ENCODE peak calls at places on chromosomes 2 and 18, in seven cellular contexts. U is activated CD8-positive, alpha-beta T cell treated with anti-CD3 and anti-CD28 coated beads for 36 hours; T is mesothelial cell of epicardium; W is astrocyte of the spinal cord; P is brain microvascular endothelial cell; Z is A549; Y is left ventricle myocardium inferior. L is an unnamed sample.

GRCh38 chr2:212037062-212037461 is 501.5 kb downstream of the ERBB4 start:
- DNase-seq in U (no peak), T (no peak), W (no peak), P (no peak), Z (no peak), Y (no peak), L (no peak)

GRCh38 chr2:178282075-178282474 is 87.8 kb downstream of the OSBPL6 start:
- DNase-seq in U (no peak), T (no peak), W (peak), P (peak), Z (peak), Y (no peak), L (no peak)

GRCh38 chr2:148023861-148024260 is 3.0 kb downstream of the MBD5 start:
- DNase-seq in U (peak), T (no peak), W (no peak), P (no peak), Z (no peak), Y (no peak), L (no peak)

GRCh38 chr2:177187631-177188312 is 24.8 kb upstream of the HNRNPA3 start:
- DNase-seq in U (no peak), T (no peak), W (peak), P (peak), Z (no peak), Y (no peak), L (no peak)

GRCh38 chr2:27078267-27079194 is at the start of gene EMILIN1:
- DNase-seq in U (no peak), T (peak), W (peak), P (peak), Z (no peak), Y (peak), L (no peak)

GRCh38 chr2:65409045-65409444 is 23.4 kb downstream of the SPRED2 start:
- DNase-seq in U (no peak), T (no peak), W (no peak), P (no peak), Z (no peak), Y (no peak), L (no peak)

GRCh38 chr2:171522804-171523338 is 597 bp downstream of the CYBRD1 start:
- DNase-seq in U (peak), T (peak), W (no peak), P (no peak), Z (no peak), Y (peak), L (peak)

GRCh38 chr2:221500501-221501209 is 71.4 kb downstream of the EPHA4 start:
- DNase-seq in U (no peak), T (no peak), W (no peak), P (no peak), Z (no peak), Y (no peak), L (no peak)

GRCh38 chr2:14016289-14016955 is 616.1 kb upstream of the LRATD1 start:
- DNase-seq in U (no peak), T (no peak), W (peak), P (no peak), Z (no peak), Y (no peak), L (no peak)

GRCh38 chr2:60347781-60348180 is 205.7 kb downstream of the BCL11A start:
- DNase-seq in U (no peak), T (no peak), W (no peak), P (no peak), Z (no peak), Y (no peak), L (no peak)

GRCh38 chr18:48539406-48540328 is 836 bp downstream of the CTIF start:
- DNase-seq in U (peak), T (no peak), W (peak), P (peak), Z (peak), Y (peak), L (no peak)

GRCh38 chr2:12051831-12052230 is 305.4 kb downstream of the LPIN1 start:
- DNase-seq in U (no peak), T (no peak), W (peak), P (peak), Z (no peak), Y (no peak), L (no peak)

GRCh38 chr18:32773187-32773712 is 427 bp upstream of the KLHL14 start:
- DNase-seq in U (no peak), T (no peak), W (no peak), P (no peak), Z (no peak), Y (no peak), L (no peak)

GRCh38 chr2:43345391-43345813 is 119.0 kb upstream of the ZFP36L2 start:
- DNase-seq in U (no peak), T (no peak), W (peak), P (no peak), Z (no peak), Y (peak), L (no peak)

GRCh38 chr18:10095356-10095755 is 181.5 kb downstream of the VAPA start:
- DNase-seq in U (no peak), T (no peak), W (no peak), P (no peak), Z (no peak), Y (no peak), L (no peak)

GRCh38 chr2:27322301-27322765 is 564 bp downstream of the MPV17 start:
- DNase-seq in U (peak), T (no peak), W (no peak), P (no peak), Z (peak), Y (no peak), L (no peak)

GRCh38 chr2:203586696-203587095 is 51.6 kb upstream of the RAPH1 start:
- DNase-seq in U (no peak), T (no peak), W (no peak), P (no peak), Z (peak), Y (no peak), L (no peak)

GRCh38 chr2:186274936-186275575 is 211.0 kb upstream of the ZC3H15 start:
- DNase-seq in U (no peak), T (no peak), W (peak), P (peak), Z (peak), Y (no peak), L (no peak)

GRCh38 chr2:234626566-234627130 is 129.8 kb upstream of the ARL4C start:
- DNase-seq in U (no peak), T (no peak), W (no peak), P (no peak), Z (no peak), Y (no peak), L (no peak)

GRCh38 chr2:126696644-126697520 is 40.9 kb downstream of the GYPC start:
- DNase-seq in U (no peak), T (no peak), W (no peak), P (no peak), Z (no peak), Y (no peak), L (no peak)

GRCh38 chr2:38092196-38092902 is 16.4 kb upstream of the CYP1B1 start:
- DNase-seq in U (no peak), T (no peak), W (peak), P (peak), Z (peak), Y (peak), L (no peak)

GRCh38 chr18:40437517-40437916 is 1517.5 kb upstream of the PIK3C3 start:
- DNase-seq in U (no peak), T (no peak), W (no peak), P (no peak), Z (no peak), Y (peak), L (no peak)

GRCh38 chr2:200747668-200748618 is 63.8 kb upstream of the BZW1 start:
- DNase-seq in U (no peak), T (no peak), W (peak), P (peak), Z (peak), Y (no peak), L (no peak)

GRCh38 chr2:190723397-190724090 is 74.7 kb downstream of the NAB1 start:
- DNase-seq in U (no peak), T (no peak), W (no peak), P (no peak), Z (no peak), Y (no peak), L (no peak)

GRCh38 chr18:38297910-38298309 is 732.3 kb upstream of the CELF4 start:
- DNase-seq in U (no peak), T (no peak), W (no peak), P (no peak), Z (no peak), Y (no peak), L (no peak)

GRCh38 chr2:66903126-66903654 is 468.3 kb downstream of the MEIS1 start:
- DNase-seq in U (no peak), T (no peak), W (no peak), P (no peak), Z (no peak), Y (no peak), L (no peak)

GRCh38 chr18:39842042-39842791 is 2112.8 kb upstream of the PIK3C3 start:
- DNase-seq in U (no peak), T (no peak), W (no peak), P (no peak), Z (no peak), Y (no peak), L (no peak)

GRCh38 chr18:79556829-79557585 is 122.6 kb upstream of the CTDP1 start:
- DNase-seq in U (no peak), T (no peak), W (no peak), P (no peak), Z (peak), Y (no peak), L (peak)

DNA sequence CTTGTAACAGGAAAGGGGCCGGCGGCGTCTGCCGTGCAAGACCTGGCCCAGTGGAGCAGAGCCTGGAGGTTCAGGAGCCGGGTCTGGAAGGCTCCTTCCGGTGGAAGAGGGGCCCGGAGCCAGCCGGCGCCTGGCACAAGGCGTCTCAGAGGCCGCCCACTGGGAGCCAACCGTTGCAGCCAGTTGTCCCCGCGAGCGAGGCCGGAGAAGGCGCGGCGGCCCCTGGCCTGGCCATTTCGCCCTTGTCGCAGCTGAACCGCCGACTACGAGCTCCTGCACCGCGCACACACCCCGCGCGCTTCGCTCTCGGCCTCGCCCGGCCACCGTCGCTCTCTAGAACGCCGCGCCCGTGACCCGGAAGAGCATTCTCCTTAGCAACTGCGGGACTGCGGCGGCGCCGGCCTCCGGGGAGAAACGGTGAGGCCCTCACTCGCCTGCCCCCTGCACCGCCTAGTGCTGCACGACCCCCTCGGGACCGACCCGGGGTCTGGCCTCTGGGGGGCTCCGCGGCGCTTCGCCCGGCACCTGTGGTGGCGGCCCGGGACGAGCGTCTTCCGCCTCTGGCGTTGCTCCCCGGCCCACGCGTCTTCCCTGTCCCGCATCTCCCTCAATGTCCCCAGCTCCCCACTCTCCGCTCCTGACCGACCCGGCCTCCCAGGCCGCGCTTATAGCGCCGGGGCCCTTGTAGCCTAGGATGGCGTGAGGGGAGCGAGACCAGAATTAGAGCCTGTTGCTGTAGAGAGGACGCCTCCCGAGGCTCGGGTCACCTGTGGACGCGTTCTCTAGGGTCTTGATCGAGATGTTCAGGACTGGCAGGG is at the start of gene DIS3L2:
- DNase-seq in U (peak), T (peak), W (peak), P (peak), Z (peak), Y (peak), L (peak)
- TF ChIP-seq CTCF in U (no peak), T (no peak), W (no peak), P (no peak), Z (no peak), Y (no peak), L (no peak)

GRCh38 chr2:238174291-238174690 is 15.5 kb downstream of the ERFE start:
- DNase-seq in U (no peak), T (no peak), W (no peak), P (no peak), Z (no peak), Y (no peak), L (no peak)

GRCh38 chr2:238171575-238172187 is 12.9 kb downstream of the ERFE start:
- DNase-seq in U (no peak), T (no peak), W (no peak), P (no peak), Z (no peak), Y (no peak), L (peak)

GRCh38 chr2:238174701-238175100 is 15.9 kb downstream of the ERFE start:
- DNase-seq in U (no peak), T (no peak), W (no peak), P (no peak), Z (no peak), Y (no peak), L (no peak)

GRCh38 chr2:238172439-238172838 is 13.7 kb downstream of the ERFE start:
- DNase-seq in U (no peak), T (no peak), W (no peak), P (no peak), Z (no peak), Y (no peak), L (no peak)

DNA sequence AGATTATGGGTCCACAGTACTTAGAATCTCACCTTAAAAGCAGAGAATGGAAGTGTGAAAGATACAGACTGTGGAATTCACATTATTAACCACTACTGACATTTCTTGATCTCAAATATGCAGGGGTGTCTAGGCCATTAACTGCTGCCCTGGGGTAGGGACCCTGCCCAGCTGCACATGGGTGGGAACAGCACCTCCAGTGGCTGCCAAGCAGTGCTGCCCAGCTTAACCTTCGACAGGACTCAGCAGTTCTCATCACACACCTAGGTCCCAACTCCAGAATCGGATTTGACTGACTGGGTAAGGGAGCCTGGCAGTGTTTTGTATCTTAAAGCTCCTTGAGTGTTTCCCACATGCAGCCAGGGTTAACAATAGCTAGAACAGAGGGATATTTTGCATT is 14.9 kb downstream of the ERFE start:
- DNase-seq in U (no peak), T (no peak), W (no peak), P (no peak), Z (no peak), Y (no peak), L (no peak)
- TF ChIP-seq CTCF in U (peak), T (no peak), W (peak), P (peak), Z (no peak), Y (no peak), L (peak)

DNA sequence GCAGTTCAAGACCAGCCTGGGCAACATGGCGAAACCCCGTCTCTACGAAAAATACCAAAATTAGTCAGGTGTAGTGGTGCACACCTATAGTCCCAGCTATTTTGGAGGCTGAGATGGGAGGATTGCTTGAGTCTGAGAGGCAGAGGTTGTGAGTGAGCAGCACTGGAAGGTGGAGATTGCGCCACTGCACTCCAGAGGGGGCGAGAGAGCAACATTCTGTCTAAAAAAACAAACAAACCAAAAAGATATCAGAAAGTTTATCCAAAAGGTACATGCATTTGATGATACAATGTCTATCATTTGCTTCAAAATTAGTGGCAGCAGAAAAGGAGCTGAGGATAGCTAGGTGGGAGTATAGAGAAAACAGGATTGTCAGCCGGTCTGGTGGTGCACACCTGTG is 39.8 kb upstream of the CABLES1 start:
- DNase-seq in U (no peak), T (no peak), W (no peak), P (no peak), Z (no peak), Y (no peak), L (no peak)
- TF ChIP-seq CTCF in U (no peak), T (no peak), W (no peak), P (no peak), Z (peak), Y (no peak), L (peak)

DNA sequence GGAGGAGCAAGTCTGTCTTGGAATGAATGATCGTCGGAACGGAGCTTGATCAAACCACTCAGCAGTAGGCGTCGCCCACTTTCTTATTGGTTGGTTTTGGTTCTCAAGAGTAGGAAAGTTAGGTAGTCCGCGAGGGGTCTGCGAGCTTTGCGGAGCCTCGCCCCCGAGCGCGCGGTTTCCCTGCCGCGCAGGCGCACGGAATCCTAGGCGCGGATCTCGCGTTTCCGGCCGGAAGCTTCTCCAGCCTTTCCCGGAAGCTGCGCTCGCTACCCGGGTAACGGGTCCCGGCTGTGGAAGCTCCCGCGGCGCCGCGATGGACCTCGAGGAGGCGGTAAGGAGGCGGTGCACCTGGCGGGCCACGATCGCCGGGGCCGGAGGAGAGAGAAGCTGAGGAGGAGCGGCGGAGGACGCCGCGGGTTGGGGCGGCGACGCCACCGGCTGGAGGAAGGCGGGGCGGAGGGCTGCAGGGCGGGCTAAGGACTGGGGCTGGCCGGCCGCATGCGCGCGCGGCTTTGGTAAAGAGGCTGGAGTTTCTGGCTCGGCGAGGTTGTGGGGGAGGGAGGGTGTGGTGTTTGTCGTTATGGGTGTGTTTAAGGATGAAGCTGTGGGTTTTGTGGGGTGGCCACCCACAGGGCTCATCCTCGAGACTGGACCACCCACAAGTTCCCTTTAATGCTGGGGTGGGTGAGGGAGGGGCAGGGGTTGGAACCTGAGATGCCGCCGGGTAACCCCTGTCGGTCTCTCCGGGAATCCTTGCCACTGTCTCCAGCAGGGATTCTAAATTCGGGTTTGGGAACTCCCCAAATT is at the start of gene TAF1B:
- DNase-seq in U (peak), T (peak), W (peak), P (peak), Z (peak), Y (peak), L (peak)
- TF ChIP-seq CTCF in U (no peak), T (no peak), W (peak), P (peak), Z (no peak), Y (peak), L (peak)

DNA sequence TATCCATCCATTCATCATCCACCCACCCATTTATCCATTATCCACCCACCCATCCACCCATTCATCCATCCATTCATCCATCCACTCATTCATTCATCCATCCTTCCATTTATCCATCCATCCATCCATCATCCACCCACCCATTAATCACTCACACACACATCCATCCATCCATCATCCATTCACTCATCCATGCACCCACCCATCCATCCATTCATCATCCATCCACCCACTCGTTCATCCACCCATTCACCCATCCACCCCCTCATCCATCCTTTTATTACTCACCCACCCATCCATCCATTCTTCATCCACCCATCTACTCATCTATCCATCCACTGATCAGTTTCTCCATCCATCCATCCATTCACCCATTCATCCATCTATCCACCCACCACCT is 8.1 kb upstream of the TPO start:
- DNase-seq in U (no peak), T (no peak), W (no peak), P (no peak), Z (no peak), Y (no peak), L (no peak)
- TF ChIP-seq CTCF in U (no peak), T (no peak), W (no peak), P (no peak), Z (no peak), Y (no peak), L (no peak)

GRCh38 chr2:159497256-159497655 is 119.1 kb downstream of the BAZ2B start:
- DNase-seq in U (no peak), T (no peak), W (peak), P (peak), Z (peak), Y (no peak), L (no peak)

GRCh38 chr2:159501743-159502142 is 114.6 kb downstream of the BAZ2B start:
- DNase-seq in U (no peak), T (no peak), W (no peak), P (no peak), Z (no peak), Y (no peak), L (no peak)

DNA sequence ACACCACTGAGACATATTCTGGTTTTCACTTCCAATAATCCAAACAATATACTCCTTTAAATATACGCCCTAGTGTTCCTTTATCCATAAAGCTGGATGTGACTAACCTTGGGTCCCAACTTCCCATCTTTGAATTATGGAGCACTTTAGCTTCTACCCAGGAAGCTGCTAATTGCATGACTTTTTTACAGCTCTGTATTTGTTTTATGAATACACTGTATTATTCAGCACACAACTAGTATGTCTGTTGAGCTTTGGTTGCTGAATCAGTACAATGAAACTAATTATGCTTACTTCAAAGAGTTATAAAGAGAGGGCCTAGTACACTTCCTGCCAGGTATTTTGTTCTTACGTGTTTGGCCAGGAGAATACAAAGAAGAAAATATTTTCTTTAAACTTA is 118.5 kb downstream of the BAZ2B start:
- DNase-seq in U (no peak), T (no peak), W (no peak), P (no peak), Z (no peak), Y (no peak), L (no peak)
- TF ChIP-seq CTCF in U (no peak), T (no peak), W (no peak), P (no peak), Z (no peak), Y (no peak), L (no peak)